ENCODE peak calls at places on chromosomes 6 and 20, in four cellular contexts. Q is NCI-H1930, I is HFFc6, S is NCI-H774. V is an unnamed sample.

GRCh38 chr6:37175332-37176267 is 5.6 kb downstream of the PIM1 start:
- DNase-seq in Q (no peak), I (no peak), S (no peak), V (no peak)

GRCh38 chr6:90175627-90176538 is 120.8 kb downstream of the BACH2 start:
- DNase-seq in Q (no peak), I (no peak), S (no peak), V (no peak)

GRCh38 chr20:62721511-62722197 is 13.0 kb downstream of the NTSR1 start:
- DNase-seq in Q (no peak), I (no peak), S (no peak), V (no peak)

GRCh38 chr6:150269130-150269856 is 99.5 kb upstream of the IYD start:
- DNase-seq in Q (no peak), I (no peak), S (no peak), V (no peak)

GRCh38 chr6:53297004-53297403 is 51.7 kb downstream of the ELOVL5 start:
- DNase-seq in Q (no peak), I (no peak), S (no peak), V (no peak)

GRCh38 chr6:111978826-111979225 is 75.1 kb upstream of the CCN6 start:
- DNase-seq in Q (no peak), I (no peak), S (no peak), V (no peak)

GRCh38 chr6:97067045-97067444 is 142.5 kb downstream of the KLHL32 start:
- DNase-seq in Q (no peak), I (no peak), S (no peak), V (no peak)

GRCh38 chr20:54223751-54224150 is 15.9 kb downstream of the PFDN4 start:
- DNase-seq in Q (no peak), I (no peak), S (no peak), V (no peak)

V was measured in NK-92 treated with Interleukin-12 subunit alpha and Interleukin-12 subunit beta, amount 100 ng/mL, for 24 hours.